ENCODE peak calls at places on chromosome 10, in four cellular contexts. C is neuronal stem cell, M is trophoblast cell, I is mesenchymal stem cell. Q is an unnamed sample.

GRCh38 chr10:107013258-107014001 is 151.1 kb downstream of the SORCS1 start:
- DNase-seq in C (no peak), M (no peak), I (no peak), Q (no peak)

GRCh38 chr10:817371-817770 is 114.1 kb downstream of the LARP4B start:
- DNase-seq in C (no peak), M (no peak), I (no peak), Q (no peak)

GRCh38 chr10:100995171-100995570 is 4.4 kb upstream of the LZTS2 start:
- DNase-seq in C (no peak), M (no peak), I (no peak), Q (no peak)

GRCh38 chr10:116055252-116055918 is 217.6 kb downstream of the GFRA1 start:
- DNase-seq in C (no peak), M (no peak), I (no peak), Q (no peak)

GRCh38 chr10:3484306-3485187 is 300.5 kb downstream of the KLF6 start:
- DNase-seq in C (no peak), M (peak; percentile 69), I (peak; percentile 90), Q (no peak)

GRCh38 chr10:21171936-21172773 is 275.0 kb upstream of the NEBL start:
- DNase-seq in C (no peak), M (no peak), I (no peak), Q (no peak)

GRCh38 chr10:92946491-92946890 is 98.2 kb downstream of the EXOC6 start:
- DNase-seq in C (no peak), M (no peak), I (no peak), Q (no peak)

GRCh38 chr10:20606985-20607384 is 290.1 kb downstream of the NEBL start:
- DNase-seq in C (no peak), M (no peak), I (no peak), Q (no peak)

GRCh38 chr10:28668363-28669226 is 8.7 kb upstream of the BAMBI start:
- DNase-seq in C (no peak), M (peak; percentile 45), I (peak; percentile 56), Q (no peak)

GRCh38 chr10:116660860-116661259 is 40.1 kb downstream of the PNLIPRP2 start:
- DNase-seq in C (no peak), M (no peak), I (no peak), Q (no peak)

GRCh38 chr10:52446391-52446790 is 132.3 kb downstream of the DKK1 start:
- DNase-seq in C (no peak), M (no peak), I (no peak), Q (no peak)

GRCh38 chr10:43816351-43817321 is 168.0 kb upstream of the ZNF32 start:
- DNase-seq in C (no peak), M (peak; percentile 74), I (peak; percentile 95), Q (no peak)

GRCh38 chr10:102777696-102778530 is 34.2 kb downstream of the WBP1L start:
- DNase-seq in C (no peak), M (peak; percentile 94), I (no peak), Q (no peak)

GRCh38 chr10:102775201-102775972 is 31.6 kb downstream of the WBP1L start:
- DNase-seq in C (no peak), M (no peak), I (peak; percentile 53), Q (no peak)

GRCh38 chr10:102773986-102774385 is 30.2 kb downstream of the WBP1L start:
- DNase-seq in C (no peak), M (no peak), I (peak; percentile 81), Q (no peak)

GRCh38 chr10:102776779-102777417 is 33.1 kb downstream of the WBP1L start:
- DNase-seq in C (peak; percentile 56), M (peak; percentile 94), I (peak; percentile 99), Q (peak; percentile 43)

GRCh38 chr10:102775973-102776669 is 32.4 kb downstream of the WBP1L start:
- DNase-seq in C (no peak), M (peak; percentile 32), I (peak; percentile 97), Q (no peak)
- H2BK12ac ChIP-seq in C (no peak overlapping the region), M (peak overlapping the region; percentile 91), I (peak overlapping the region; percentile 99), Q (peak overlapping the region; percentile 77)

GRCh38 chr10:104259999-104260774 is 5.5 kb downstream of the GSTO1 start:
- DNase-seq in C (no peak), M (no peak), I (peak; percentile 91), Q (no peak)
- H3K4me3 ChIP-seq in C (no peak overlapping the region), M (no peak overlapping the region), I (peak overlapping the region; percentile 45), Q (no peak overlapping the region)

GRCh38 chr10:22622242-22622806 is 92.1 kb downstream of the PIP4K2A start:
- DNase-seq in C (no peak), M (no peak), I (no peak), Q (no peak)

GRCh38 chr10:22624289-22624738 is 90.1 kb downstream of the PIP4K2A start:
- DNase-seq in C (no peak), M (no peak), I (peak; percentile 75), Q (no peak)

GRCh38 chr10:22621726-22622125 is 92.7 kb downstream of the PIP4K2A start:
- DNase-seq in C (no peak), M (no peak), I (no peak), Q (no peak)

GRCh38 chr10:22625511-22626288 is 88.7 kb downstream of the PIP4K2A start:
- DNase-seq in C (peak; percentile 18), M (no peak), I (no peak), Q (no peak)

GRCh38 chr10:22623624-22624263 is 90.6 kb downstream of the PIP4K2A start:
- DNase-seq in C (no peak), M (no peak), I (peak; percentile 17), Q (no peak)
- H2BK12ac ChIP-seq in C (no peak overlapping the region), M (peak overlapping the region; percentile 34), I (peak overlapping the region; percentile 28), Q (peak overlapping the region; percentile 45)

DNA sequence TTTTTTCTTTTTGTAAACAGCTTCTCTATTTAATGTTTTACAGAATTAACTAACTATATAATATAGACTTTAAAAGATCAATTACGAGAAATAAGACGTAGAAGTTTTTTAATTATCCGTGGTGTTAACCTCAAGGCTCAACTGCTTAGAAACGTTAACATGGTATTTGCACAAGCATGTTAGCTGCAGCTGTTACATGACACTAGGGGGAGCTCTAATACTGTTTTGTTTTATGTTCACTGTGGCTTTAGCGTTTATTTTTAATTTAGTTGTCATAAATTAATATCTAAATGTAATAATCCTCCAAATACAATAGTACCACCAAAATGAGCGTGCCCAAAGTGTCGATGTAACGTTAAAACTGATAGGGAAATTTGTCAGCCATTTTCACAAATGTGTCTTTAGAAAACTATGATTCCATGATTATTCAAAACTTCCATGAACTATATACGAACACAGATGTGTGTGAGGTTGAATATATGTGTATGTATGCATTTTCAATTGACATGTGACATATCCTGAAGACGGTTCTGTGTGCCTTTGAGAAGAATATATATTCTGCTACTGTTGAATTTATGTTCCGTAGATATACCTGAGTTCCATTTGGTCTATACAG is 828.8 kb upstream of the MBL2 start:
- DNase-seq in C (peak; percentile 9), M (no peak), I (peak; percentile 45), Q (no peak)
- H3K4me3 ChIP-seq in C (no peak overlapping the region), M (no peak overlapping the region), I (no peak overlapping the region), Q (no peak overlapping the region)

GRCh38 chr10:97274828-97275227 is 17.6 kb downstream of the ARHGAP19 start:
- DNase-seq in C (no peak), M (no peak), I (no peak), Q (no peak)

GRCh38 chr10:97279121-97279815 is 13.2 kb downstream of the ARHGAP19 start:
- DNase-seq in C (no peak), M (peak; percentile 53), I (peak; percentile 71), Q (no peak)

GRCh38 chr10:97278491-97278989 is 13.9 kb downstream of the ARHGAP19 start:
- DNase-seq in C (no peak), M (peak; percentile 4), I (peak; percentile 73), Q (no peak)

GRCh38 chr10:97280783-97281182 is 11.7 kb downstream of the ARHGAP19 start:
- DNase-seq in C (no peak), M (no peak), I (no peak), Q (no peak)

GRCh38 chr10:97277551-97277950 is 14.9 kb downstream of the ARHGAP19 start:
- DNase-seq in C (no peak), M (no peak), I (no peak), Q (no peak)
- H2BK12ac ChIP-seq in C (no peak overlapping the region), M (no peak overlapping the region), I (no peak overlapping the region), Q (no peak overlapping the region)